ENCODE peak calls at places on chromosomes 11 and 22, in six cellular contexts. One of them, this sample, is unnamed.

GRCh38 chr11:128520206-128520885 is 67.0 kb downstream of the ETS1 start:
- DNase-seq in spleen: no peak
- DNase-seq in H9: no peak
- DNase-seq in activated naive CD4-positive, alpha-beta T cell treated with anti-CD3 and anti-CD28 coated beads, Interleukin-2, amount 10 ng/mL, durations not matched to agents 7 days and 5 days: peak
- DNase-seq in stimulated activated CD8-positive, alpha-beta memory T cell treated with anti-CD3 and anti-CD28 coated beads, Interleukin-15, amount 100 ng/mL, for 4 hours: no peak
- DNase-seq in cardiac septum: no peak
- DNase-seq in this sample: no peak

GRCh38 chr22:49014227-49015201 is 813.2 kb downstream of the BRD1 start:
- DNase-seq in spleen: no peak
- DNase-seq in H9: peak
- DNase-seq in activated naive CD4-positive, alpha-beta T cell treated with anti-CD3 and anti-CD28 coated beads, Interleukin-2, amount 10 ng/mL, durations not matched to agents 7 days and 5 days: no peak
- DNase-seq in stimulated activated CD8-positive, alpha-beta memory T cell treated with anti-CD3 and anti-CD28 coated beads, Interleukin-15, amount 100 ng/mL, for 4 hours: no peak
- DNase-seq in cardiac septum: peak
- DNase-seq in this sample: peak

GRCh38 chr11:112279901-112280267 is 19.2 kb upstream of the PLET1 start:
- DNase-seq in spleen: peak
- DNase-seq in H9: peak
- DNase-seq in activated naive CD4-positive, alpha-beta T cell treated with anti-CD3 and anti-CD28 coated beads, Interleukin-2, amount 10 ng/mL, durations not matched to agents 7 days and 5 days: peak
- DNase-seq in stimulated activated CD8-positive, alpha-beta memory T cell treated with anti-CD3 and anti-CD28 coated beads, Interleukin-15, amount 100 ng/mL, for 4 hours: peak
- DNase-seq in cardiac septum: peak
- DNase-seq in this sample: peak

GRCh38 chr22:27883656-27884350 is 35.3 kb downstream of the PITPNB start:
- DNase-seq in spleen: no peak
- DNase-seq in H9: no peak
- DNase-seq in activated naive CD4-positive, alpha-beta T cell treated with anti-CD3 and anti-CD28 coated beads, Interleukin-2, amount 10 ng/mL, durations not matched to agents 7 days and 5 days: no peak
- DNase-seq in stimulated activated CD8-positive, alpha-beta memory T cell treated with anti-CD3 and anti-CD28 coated beads, Interleukin-15, amount 100 ng/mL, for 4 hours: no peak
- DNase-seq in cardiac septum: no peak
- DNase-seq in this sample: no peak

GRCh38 chr11:121661796-121662508 is 209.2 kb upstream of the SORL1-AS1 start:
- DNase-seq in spleen: no peak
- DNase-seq in H9: no peak
- DNase-seq in activated naive CD4-positive, alpha-beta T cell treated with anti-CD3 and anti-CD28 coated beads, Interleukin-2, amount 10 ng/mL, durations not matched to agents 7 days and 5 days: no peak
- DNase-seq in stimulated activated CD8-positive, alpha-beta memory T cell treated with anti-CD3 and anti-CD28 coated beads, Interleukin-15, amount 100 ng/mL, for 4 hours: no peak
- DNase-seq in cardiac septum: no peak
- DNase-seq in this sample: no peak

GRCh38 chr22:38088723-38089473 is 4.9 kb upstream of the SLC16A8 start:
- DNase-seq in spleen: no peak
- DNase-seq in H9: no peak
- DNase-seq in activated naive CD4-positive, alpha-beta T cell treated with anti-CD3 and anti-CD28 coated beads, Interleukin-2, amount 10 ng/mL, durations not matched to agents 7 days and 5 days: no peak
- DNase-seq in stimulated activated CD8-positive, alpha-beta memory T cell treated with anti-CD3 and anti-CD28 coated beads, Interleukin-15, amount 100 ng/mL, for 4 hours: no peak
- DNase-seq in cardiac septum: no peak
- DNase-seq in this sample: peak

GRCh38 chr11:129372609-129373488 is 2.8 kb upstream of the BARX2 start:
- DNase-seq in spleen: no peak
- DNase-seq in H9: peak
- DNase-seq in activated naive CD4-positive, alpha-beta T cell treated with anti-CD3 and anti-CD28 coated beads, Interleukin-2, amount 10 ng/mL, durations not matched to agents 7 days and 5 days: no peak
- DNase-seq in stimulated activated CD8-positive, alpha-beta memory T cell treated with anti-CD3 and anti-CD28 coated beads, Interleukin-15, amount 100 ng/mL, for 4 hours: no peak
- DNase-seq in cardiac septum: no peak
- DNase-seq in this sample: peak

GRCh38 chr11:17077240-17077519 is 287 bp downstream of the RPS13 start:
- DNase-seq in spleen: no peak
- DNase-seq in H9: no peak
- DNase-seq in activated naive CD4-positive, alpha-beta T cell treated with anti-CD3 and anti-CD28 coated beads, Interleukin-2, amount 10 ng/mL, durations not matched to agents 7 days and 5 days: peak
- DNase-seq in stimulated activated CD8-positive, alpha-beta memory T cell treated with anti-CD3 and anti-CD28 coated beads, Interleukin-15, amount 100 ng/mL, for 4 hours: no peak
- DNase-seq in cardiac septum: no peak
- DNase-seq in this sample: no peak

GRCh38 chr11:78450866-78451265 is 33.2 kb upstream of the GAB2 start:
- DNase-seq in spleen: no peak
- DNase-seq in H9: no peak
- DNase-seq in activated naive CD4-positive, alpha-beta T cell treated with anti-CD3 and anti-CD28 coated beads, Interleukin-2, amount 10 ng/mL, durations not matched to agents 7 days and 5 days: no peak
- DNase-seq in stimulated activated CD8-positive, alpha-beta memory T cell treated with anti-CD3 and anti-CD28 coated beads, Interleukin-15, amount 100 ng/mL, for 4 hours: no peak
- DNase-seq in cardiac septum: no peak
- DNase-seq in this sample: no peak

GRCh38 chr22:19897726-19898515 is 43.2 kb upstream of the GNB1L start:
- DNase-seq in spleen: peak
- DNase-seq in H9: no peak
- DNase-seq in activated naive CD4-positive, alpha-beta T cell treated with anti-CD3 and anti-CD28 coated beads, Interleukin-2, amount 10 ng/mL, durations not matched to agents 7 days and 5 days: no peak
- DNase-seq in stimulated activated CD8-positive, alpha-beta memory T cell treated with anti-CD3 and anti-CD28 coated beads, Interleukin-15, amount 100 ng/mL, for 4 hours: no peak
- DNase-seq in cardiac septum: no peak
- DNase-seq in this sample: no peak

GRCh38 chr11:10382518-10382917 is 72.5 kb upstream of the AMPD3 start:
- DNase-seq in spleen: no peak
- DNase-seq in H9: peak
- DNase-seq in activated naive CD4-positive, alpha-beta T cell treated with anti-CD3 and anti-CD28 coated beads, Interleukin-2, amount 10 ng/mL, durations not matched to agents 7 days and 5 days: no peak
- DNase-seq in stimulated activated CD8-positive, alpha-beta memory T cell treated with anti-CD3 and anti-CD28 coated beads, Interleukin-15, amount 100 ng/mL, for 4 hours: no peak
- DNase-seq in cardiac septum: no peak
- DNase-seq in this sample: no peak

GRCh38 chr11:63767415-63768231 is 952 bp downstream of the ZFTA start:
- DNase-seq in spleen: no peak
- DNase-seq in H9: peak
- DNase-seq in activated naive CD4-positive, alpha-beta T cell treated with anti-CD3 and anti-CD28 coated beads, Interleukin-2, amount 10 ng/mL, durations not matched to agents 7 days and 5 days: peak
- DNase-seq in stimulated activated CD8-positive, alpha-beta memory T cell treated with anti-CD3 and anti-CD28 coated beads, Interleukin-15, amount 100 ng/mL, for 4 hours: no peak
- DNase-seq in cardiac septum: peak
- DNase-seq in this sample: peak

GRCh38 chr22:36397081-36397766 is 9.5 kb upstream of the MYH9 start:
- DNase-seq in spleen: no peak
- DNase-seq in H9: no peak
- DNase-seq in activated naive CD4-positive, alpha-beta T cell treated with anti-CD3 and anti-CD28 coated beads, Interleukin-2, amount 10 ng/mL, durations not matched to agents 7 days and 5 days: no peak
- DNase-seq in stimulated activated CD8-positive, alpha-beta memory T cell treated with anti-CD3 and anti-CD28 coated beads, Interleukin-15, amount 100 ng/mL, for 4 hours: no peak
- DNase-seq in cardiac septum: no peak
- DNase-seq in this sample: no peak

GRCh38 chr22:35425971-35426800 is 26.2 kb downstream of the MCM5 start:
- DNase-seq in spleen: no peak
- DNase-seq in H9: peak
- DNase-seq in activated naive CD4-positive, alpha-beta T cell treated with anti-CD3 and anti-CD28 coated beads, Interleukin-2, amount 10 ng/mL, durations not matched to agents 7 days and 5 days: no peak
- DNase-seq in stimulated activated CD8-positive, alpha-beta memory T cell treated with anti-CD3 and anti-CD28 coated beads, Interleukin-15, amount 100 ng/mL, for 4 hours: no peak
- DNase-seq in cardiac septum: no peak
- DNase-seq in this sample: no peak

GRCh38 chr11:101014600-101015242 is 114.9 kb downstream of the PGR start:
- DNase-seq in spleen: no peak
- DNase-seq in H9: no peak
- DNase-seq in activated naive CD4-positive, alpha-beta T cell treated with anti-CD3 and anti-CD28 coated beads, Interleukin-2, amount 10 ng/mL, durations not matched to agents 7 days and 5 days: no peak
- DNase-seq in stimulated activated CD8-positive, alpha-beta memory T cell treated with anti-CD3 and anti-CD28 coated beads, Interleukin-15, amount 100 ng/mL, for 4 hours: no peak
- DNase-seq in cardiac septum: no peak
- DNase-seq in this sample: no peak

GRCh38 chr11:18429349-18429748 is 17.2 kb downstream of the LDHC start:
- DNase-seq in spleen: no peak
- DNase-seq in H9: no peak
- DNase-seq in activated naive CD4-positive, alpha-beta T cell treated with anti-CD3 and anti-CD28 coated beads, Interleukin-2, amount 10 ng/mL, durations not matched to agents 7 days and 5 days: no peak
- DNase-seq in stimulated activated CD8-positive, alpha-beta memory T cell treated with anti-CD3 and anti-CD28 coated beads, Interleukin-15, amount 100 ng/mL, for 4 hours: no peak
- DNase-seq in cardiac septum: no peak
- DNase-seq in this sample: no peak

GRCh38 chr11:7353100-7353499 is 101.4 kb downstream of the SYT9 start:
- DNase-seq in spleen: no peak
- DNase-seq in H9: peak
- DNase-seq in activated naive CD4-positive, alpha-beta T cell treated with anti-CD3 and anti-CD28 coated beads, Interleukin-2, amount 10 ng/mL, durations not matched to agents 7 days and 5 days: peak
- DNase-seq in stimulated activated CD8-positive, alpha-beta memory T cell treated with anti-CD3 and anti-CD28 coated beads, Interleukin-15, amount 100 ng/mL, for 4 hours: no peak
- DNase-seq in cardiac septum: no peak
- DNase-seq in this sample: no peak

GRCh38 chr11:46347637-46348311 is 511 bp downstream of the DGKZ start:
- DNase-seq in spleen: peak
- DNase-seq in H9: no peak
- DNase-seq in activated naive CD4-positive, alpha-beta T cell treated with anti-CD3 and anti-CD28 coated beads, Interleukin-2, amount 10 ng/mL, durations not matched to agents 7 days and 5 days: no peak
- DNase-seq in stimulated activated CD8-positive, alpha-beta memory T cell treated with anti-CD3 and anti-CD28 coated beads, Interleukin-15, amount 100 ng/mL, for 4 hours: no peak
- DNase-seq in cardiac septum: no peak
- DNase-seq in this sample: peak

GRCh38 chr11:2553886-2554285 is 109.1 kb downstream of the KCNQ1 start:
- DNase-seq in spleen: peak
- DNase-seq in H9: no peak
- DNase-seq in activated naive CD4-positive, alpha-beta T cell treated with anti-CD3 and anti-CD28 coated beads, Interleukin-2, amount 10 ng/mL, durations not matched to agents 7 days and 5 days: no peak
- DNase-seq in stimulated activated CD8-positive, alpha-beta memory T cell treated with anti-CD3 and anti-CD28 coated beads, Interleukin-15, amount 100 ng/mL, for 4 hours: no peak
- DNase-seq in cardiac septum: peak
- DNase-seq in this sample: no peak

GRCh38 chr22:35154937-35155387 is 89.0 kb downstream of the ISX start:
- DNase-seq in spleen: peak
- DNase-seq in H9: peak
- DNase-seq in activated naive CD4-positive, alpha-beta T cell treated with anti-CD3 and anti-CD28 coated beads, Interleukin-2, amount 10 ng/mL, durations not matched to agents 7 days and 5 days: peak
- DNase-seq in stimulated activated CD8-positive, alpha-beta memory T cell treated with anti-CD3 and anti-CD28 coated beads, Interleukin-15, amount 100 ng/mL, for 4 hours: no peak
- DNase-seq in cardiac septum: no peak
- DNase-seq in this sample: peak

GRCh38 chr11:44915621-44916020 is 35.1 kb downstream of the TP53I11 start:
- DNase-seq in spleen: peak
- DNase-seq in H9: no peak
- DNase-seq in activated naive CD4-positive, alpha-beta T cell treated with anti-CD3 and anti-CD28 coated beads, Interleukin-2, amount 10 ng/mL, durations not matched to agents 7 days and 5 days: no peak
- DNase-seq in stimulated activated CD8-positive, alpha-beta memory T cell treated with anti-CD3 and anti-CD28 coated beads, Interleukin-15, amount 100 ng/mL, for 4 hours: no peak
- DNase-seq in cardiac septum: no peak
- DNase-seq in this sample: no peak

GRCh38 chr11:100823360-100823759 is 136.3 kb downstream of the ARHGAP42 start:
- DNase-seq in spleen: no peak
- DNase-seq in H9: no peak
- DNase-seq in activated naive CD4-positive, alpha-beta T cell treated with anti-CD3 and anti-CD28 coated beads, Interleukin-2, amount 10 ng/mL, durations not matched to agents 7 days and 5 days: no peak
- DNase-seq in stimulated activated CD8-positive, alpha-beta memory T cell treated with anti-CD3 and anti-CD28 coated beads, Interleukin-15, amount 100 ng/mL, for 4 hours: no peak
- DNase-seq in cardiac septum: no peak
- DNase-seq in this sample: no peak

GRCh38 chr11:5923789-5924188 is 18.3 kb upstream of the OR56A3 start:
- DNase-seq in spleen: no peak
- DNase-seq in H9: no peak
- DNase-seq in activated naive CD4-positive, alpha-beta T cell treated with anti-CD3 and anti-CD28 coated beads, Interleukin-2, amount 10 ng/mL, durations not matched to agents 7 days and 5 days: no peak
- DNase-seq in stimulated activated CD8-positive, alpha-beta memory T cell treated with anti-CD3 and anti-CD28 coated beads, Interleukin-15, amount 100 ng/mL, for 4 hours: no peak
- DNase-seq in cardiac septum: no peak
- DNase-seq in this sample: no peak

GRCh38 chr22:26585104-26585790 is 4.7 kb downstream of the TPST2 start:
- DNase-seq in spleen: peak
- DNase-seq in H9: no peak
- DNase-seq in activated naive CD4-positive, alpha-beta T cell treated with anti-CD3 and anti-CD28 coated beads, Interleukin-2, amount 10 ng/mL, durations not matched to agents 7 days and 5 days: no peak
- DNase-seq in stimulated activated CD8-positive, alpha-beta memory T cell treated with anti-CD3 and anti-CD28 coated beads, Interleukin-15, amount 100 ng/mL, for 4 hours: no peak
- DNase-seq in cardiac septum: peak
- DNase-seq in this sample: peak

This sample was measured in SK-N-SH.